ENCODE peak calls at places on chromosomes 12 and 14, in ten cellular contexts. J is activated T-cell treated with anti-CD3 and anti-CD28 coated beads, Interleukin-2, amount 50 U/mL, for 72 hours; L is GM12878; U is NCI-H460; N is GM13977; E is ureter; M is HT-29; Q is ELR; O is HFF-Myc; Y is IMR-90. A is an unnamed sample.
A peak's percentile ranks its signal among the peaks of the same experiment; 100 is the strongest.

GRCh38 chr14:44404021-44404420 is 103.1 kb downstream of the FSCB start:
- DNase-seq in J (no peak), L (no peak), U (no peak), N (no peak), E (no peak), M (no peak), Q (peak; percentile 17), O (no peak), Y (no peak), A (no peak)

GRCh38 chr12:55974308-55974724 is 438 bp downstream of the RAB5B start:
- DNase-seq in J (peak; percentile 59), L (no peak), U (no peak), N (peak; percentile 45), E (peak; percentile 68), M (peak; percentile 51), Q (peak; percentile 64), O (no peak), Y (peak; percentile 45), A (peak; percentile 33)

GRCh38 chr12:95116773-95117172 is 43.4 kb upstream of the NR2C1 start:
- DNase-seq in J (peak; percentile 3), L (peak; percentile 16), U (no peak), N (peak; percentile 13), E (peak; percentile 49), M (no peak), Q (peak; percentile 43), O (no peak), Y (no peak), A (no peak)

GRCh38 chr12:82383930-82384513 is 25.7 kb downstream of the METTL25 start:
- DNase-seq in J (no peak), L (no peak), U (peak; percentile 12), N (no peak), E (no peak), M (peak; percentile 62), Q (peak; percentile 18), O (peak; percentile 16), Y (peak; percentile 54), A (no peak)

GRCh38 chr12:18428416-18428815 is 167.1 kb downstream of the PIK3C2G start:
- DNase-seq in J (no peak), L (no peak), U (no peak), N (no peak), E (no peak), M (no peak), Q (peak; percentile 53), O (no peak), Y (no peak), A (peak; percentile 9)

GRCh38 chr12:124171231-124171985 is 123.5 kb upstream of the RFLNA start:
- DNase-seq in J (no peak), L (no peak), U (no peak), N (no peak), E (no peak), M (no peak), Q (no peak), O (no peak), Y (no peak), A (no peak)

GRCh38 chr12:753401-754237 is 1.2 kb downstream of the WNK1 start:
- DNase-seq in J (peak; percentile 68), L (no peak), U (no peak), N (peak; percentile 45), E (peak; percentile 55), M (peak; percentile 51), Q (peak; percentile 52), O (no peak), Y (no peak), A (peak; percentile 33)

GRCh38 chr14:99752486-99753121 is 40.6 kb upstream of the EML1 start:
- DNase-seq in J (no peak), L (no peak), U (no peak), N (no peak), E (no peak), M (no peak), Q (peak; percentile 87), O (peak; percentile 39), Y (peak; percentile 76), A (peak; percentile 55)

GRCh38 chr14:22850944-22851790 is 14.8 kb downstream of the MMP14 start:
- DNase-seq in J (peak; percentile 64), L (no peak), U (no peak), N (peak; percentile 14), E (peak; percentile 90), M (no peak), Q (peak; percentile 99), O (no peak), Y (peak; percentile 98), A (peak; percentile 99)

GRCh38 chr14:94498215-94498614 is 11.1 kb downstream of the SERPINA12 start:
- DNase-seq in J (no peak), L (no peak), U (no peak), N (no peak), E (no peak), M (no peak), Q (no peak), O (no peak), Y (no peak), A (no peak)